ENCODE peak calls at places on chromosomes 5 and 9, in nine cellular contexts. E is COR-L47; U is neural progenitor cell; N is upper lobe of left lung; B is GM20000; G is NCI-H2081 treated with DMSO at 0.1 percent for 48 hours; J is pancreas; I is stimulated activated CD4-positive, alpha-beta T cell treated with anti-CD3 and anti-CD28 coated beads, Interleukin-4, amount 100 ng/mL, for 48 hours; L is naive thymus-derived CD4-positive, alpha-beta T cell. C is an unnamed sample.

GRCh38 chr5:155299342-155300006 is 285.9 kb downstream of the KIF4B start:
- DNase-seq in E (no peak), U (no peak), N (no peak), B (no peak), G (no peak), J (no peak), I (no peak), L (no peak), C (peak)

GRCh38 chr5:169350759-169351240 is 49.9 kb upstream of the SLIT3 start:
- DNase-seq in E (no peak), U (no peak), N (no peak), B (no peak), G (no peak), J (no peak), I (no peak), L (no peak), C (no peak)

GRCh38 chr5:10726179-10726912 is 34.7 kb downstream of the DAP start:
- DNase-seq in E (no peak), U (no peak), N (no peak), B (no peak), G (no peak), J (no peak), I (no peak), L (no peak), C (no peak)

GRCh38 chr5:33415811-33416354 is 24.9 kb upstream of the TARS1 start:
- DNase-seq in E (no peak), U (no peak), N (no peak), B (no peak), G (no peak), J (no peak), I (no peak), L (no peak), C (no peak)

GRCh38 chr9:137477778-137478612 is 18.9 kb upstream of the NSMF start:
- DNase-seq in E (no peak), U (no peak), N (no peak), B (no peak), G (no peak), J (peak), I (no peak), L (no peak), C (no peak)

GRCh38 chr5:1185652-1186350 is 15.6 kb upstream of the SLC6A19 start:
- DNase-seq in E (no peak), U (no peak), N (no peak), B (no peak), G (no peak), J (peak), I (no peak), L (no peak), C (no peak)

GRCh38 chr5:178429541-178430186 is 160.5 kb downstream of the COL23A1 start:
- DNase-seq in E (no peak), U (no peak), N (no peak), B (no peak), G (no peak), J (no peak), I (no peak), L (no peak), C (no peak)

GRCh38 chr5:90916947-90917800 is 358.6 kb downstream of the ADGRV1 start:
- DNase-seq in E (no peak), U (no peak), N (no peak), B (no peak), G (no peak), J (no peak), I (no peak), L (no peak), C (no peak)

GRCh38 chr5:41787257-41787656 is 83.0 kb downstream of the OXCT1 start:
- DNase-seq in E (no peak), U (no peak), N (no peak), B (no peak), G (no peak), J (no peak), I (no peak), L (no peak), C (peak)

GRCh38 chr9:89154651-89155336 is 23.8 kb downstream of the SHC3 start:
- DNase-seq in E (no peak), U (no peak), N (no peak), B (no peak), G (no peak), J (no peak), I (no peak), L (no peak), C (no peak)

GRCh38 chr9:133456409-133456808 is 3.4 kb upstream of the CACFD1 start:
- DNase-seq in E (no peak), U (no peak), N (no peak), B (no peak), G (no peak), J (no peak), I (no peak), L (no peak), C (no peak)

GRCh38 chr9:36664806-36665205 is 92.1 kb downstream of the MELK start:
- DNase-seq in E (no peak), U (no peak), N (no peak), B (no peak), G (no peak), J (no peak), I (no peak), L (no peak), C (no peak)

GRCh38 chr5:18761801-18762200 is 1127.5 kb downstream of the TAF11L14 start:
- DNase-seq in E (no peak), U (no peak), N (no peak), B (no peak), G (no peak), J (no peak), I (no peak), L (peak), C (peak)

GRCh38 chr5:93404246-93404645 is 176.8 kb downstream of the NR2F1-AS1 start:
- DNase-seq in E (no peak), U (no peak), N (no peak), B (no peak), G (no peak), J (no peak), I (no peak), L (no peak), C (peak)

GRCh38 chr5:42005561-42006153 is 80.6 kb downstream of the FBXO4 start:
- DNase-seq in E (no peak), U (peak), N (no peak), B (peak), G (no peak), J (no peak), I (no peak), L (peak), C (peak)

GRCh38 chr5:4868140-4868735 is 271.9 kb upstream of the ADAMTS16 start:
- DNase-seq in E (no peak), U (peak), N (peak), B (peak), G (no peak), J (peak), I (peak), L (no peak), C (peak)

GRCh38 chr9:74940600-74940999 is 12.1 kb downstream of the C9orf40 start:
- DNase-seq in E (no peak), U (no peak), N (no peak), B (no peak), G (no peak), J (no peak), I (no peak), L (no peak), C (no peak)

GRCh38 chr9:69867081-69867814 is 46.6 kb downstream of the CFAP95 start:
- DNase-seq in E (no peak), U (no peak), N (no peak), B (no peak), G (no peak), J (no peak), I (no peak), L (no peak), C (no peak)

GRCh38 chr9:110291921-110292575 is 35.7 kb upstream of the TXN start:
- DNase-seq in E (no peak), U (no peak), N (no peak), B (no peak), G (no peak), J (no peak), I (no peak), L (no peak), C (no peak)

GRCh38 chr9:35070823-35071813 is 1.3 kb downstream of the VCP start:
- DNase-seq in E (no peak), U (peak), N (peak), B (no peak), G (no peak), J (no peak), I (no peak), L (peak), C (no peak)

GRCh38 chr5:127041571-127041970 is 11.2 kb upstream of the MARCHF3 start:
- DNase-seq in E (no peak), U (no peak), N (no peak), B (no peak), G (no peak), J (no peak), I (no peak), L (no peak), C (no peak)

GRCh38 chr9:130843049-130843908 is 8.2 kb downstream of the ABL1 start:
- DNase-seq in E (no peak), U (no peak), N (no peak), B (no peak), G (no peak), J (no peak), I (no peak), L (no peak), C (no peak)

C was measured in NCI-H69.